ENCODE peak calls at places on chromosomes 6 and 20, in nine cellular contexts. B is lung, I is tibial artery, Y is mucosa of descending colon, D is AG04450, W is right lobe of liver, X is astrocyte of the spinal cord, A is endothelial cell, V is stomach. H is an unnamed sample.

GRCh38 chr6:134741193-134741521 is 208.7 kb downstream of the ALDH8A1 start:
- DNase-seq in B (no peak), I (no peak), Y (no peak), D (no peak), W (no peak), X (no peak), A (peak; percentile 7), V (no peak), H (no peak)

GRCh38 chr6:14406616-14407343 is 289.2 kb downstream of the CD83 start:
- DNase-seq in B (no peak), I (no peak), Y (no peak), D (no peak), W (no peak), X (no peak), A (no peak), V (no peak), H (no peak)

GRCh38 chr20:825710-826421 is 7.6 kb upstream of the FAM110A start:
- DNase-seq in B (no peak), I (no peak), Y (no peak), D (no peak), W (no peak), X (no peak), A (no peak), V (peak; percentile 9), H (no peak)

GRCh38 chr6:32692019-32692418 is 25.6 kb upstream of the HLA-DQB1 start:
- DNase-seq in B (peak; percentile 51), I (peak; percentile 30), Y (peak; percentile 42), D (no peak), W (no peak), X (no peak), A (peak; percentile 16), V (peak; percentile 43), H (no peak)

GRCh38 chr6:53264915-53265615 is 83.7 kb downstream of the ELOVL5 start:
- DNase-seq in B (no peak), I (no peak), Y (no peak), D (no peak), W (no peak), X (no peak), A (no peak), V (no peak), H (no peak)

GRCh38 chr6:125577263-125577662 is 172.2 kb upstream of the HEY2 start:
- DNase-seq in B (no peak), I (no peak), Y (no peak), D (no peak), W (no peak), X (no peak), A (no peak), V (no peak), H (no peak)

GRCh38 chr20:57190536-57191265 is 75.7 kb downstream of the BMP7 start:
- DNase-seq in B (no peak), I (no peak), Y (no peak), D (no peak), W (no peak), X (no peak), A (no peak), V (no peak), H (no peak)

GRCh38 chr20:1920252-1920651 is 25.0 kb downstream of the SIRPA start:
- DNase-seq in B (no peak), I (no peak), Y (peak; percentile 33), D (no peak), W (peak; percentile 51), X (no peak), A (no peak), V (no peak), H (no peak)

GRCh38 chr6:40789143-40789764 is 202.1 kb upstream of the LRFN2 start:
- DNase-seq in B (no peak), I (no peak), Y (no peak), D (no peak), W (no peak), X (no peak), A (peak; percentile 34), V (no peak), H (no peak)

GRCh38 chr6:108771421-108771820 is 76.8 kb upstream of the ARMC2 start:
- DNase-seq in B (no peak), I (no peak), Y (no peak), D (no peak), W (no peak), X (no peak), A (no peak), V (no peak), H (no peak)

GRCh38 chr6:150654671-150655070 is 55.0 kb downstream of the PLEKHG1 start:
- DNase-seq in B (no peak), I (no peak), Y (no peak), D (no peak), W (no peak), X (no peak), A (no peak), V (no peak), H (no peak)

DNA sequence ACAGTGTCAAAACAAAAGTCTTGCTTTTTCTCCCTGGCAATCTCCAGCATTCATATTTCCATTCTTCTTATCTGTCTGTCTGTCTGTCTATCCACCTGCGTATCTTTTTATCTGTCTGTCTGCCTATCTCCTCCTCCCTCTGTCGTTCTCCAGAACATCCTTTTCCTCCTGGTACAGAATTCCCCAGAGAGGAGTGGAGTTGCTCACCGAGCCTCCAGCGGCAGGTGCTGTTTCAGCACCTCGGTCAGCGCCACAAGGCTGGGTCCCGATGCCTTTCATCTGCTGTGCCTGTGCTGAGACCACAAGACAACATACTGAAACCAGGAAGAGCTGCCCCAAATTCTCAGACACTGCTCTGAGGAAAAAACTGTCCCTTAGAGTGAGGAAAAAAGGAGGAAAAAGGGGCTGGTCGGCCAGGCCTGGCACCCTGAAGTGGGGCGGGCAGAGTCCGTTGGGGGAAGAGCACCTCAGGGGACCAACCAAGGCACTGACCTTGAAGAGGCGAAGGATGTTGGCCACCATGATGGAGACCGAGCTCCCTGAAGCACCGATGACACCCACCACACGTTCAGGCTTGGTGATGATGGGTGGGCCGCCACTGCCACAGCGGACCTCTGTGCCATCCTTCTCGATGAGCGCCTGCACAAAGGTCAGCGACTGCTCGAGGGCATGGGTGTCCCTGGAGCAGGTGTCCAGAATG is 13.3 kb downstream of the GRM4 start:
- DNase-seq in B (no peak), I (no peak), Y (peak; percentile 49), D (no peak), W (no peak), X (peak; percentile 32), A (peak; percentile 79), V (no peak), H (no peak)
- TF ChIP-seq CTCF in B (no peak), I (no peak), Y (no peak), D (no peak), W (no peak), X (no peak), A (no peak), V (no peak), H (no peak)

GRCh38 chr6:12115492-12115891 is 103.4 kb downstream of the HIVEP1 start:
- DNase-seq in B (no peak), I (no peak), Y (no peak), D (no peak), W (no peak), X (no peak), A (no peak), V (no peak), H (no peak)

GRCh38 chr6:12116978-12117377 is 104.9 kb downstream of the HIVEP1 start:
- DNase-seq in B (no peak), I (no peak), Y (no peak), D (no peak), W (no peak), X (no peak), A (no peak), V (no peak), H (no peak)

GRCh38 chr6:12114055-12114503 is 102.0 kb downstream of the HIVEP1 start:
- DNase-seq in B (no peak), I (no peak), Y (no peak), D (no peak), W (no peak), X (no peak), A (no peak), V (no peak), H (no peak)

GRCh38 chr6:12115001-12115400 is 102.9 kb downstream of the HIVEP1 start:
- DNase-seq in B (no peak), I (no peak), Y (no peak), D (no peak), W (no peak), X (no peak), A (no peak), V (no peak), H (no peak)

DNA sequence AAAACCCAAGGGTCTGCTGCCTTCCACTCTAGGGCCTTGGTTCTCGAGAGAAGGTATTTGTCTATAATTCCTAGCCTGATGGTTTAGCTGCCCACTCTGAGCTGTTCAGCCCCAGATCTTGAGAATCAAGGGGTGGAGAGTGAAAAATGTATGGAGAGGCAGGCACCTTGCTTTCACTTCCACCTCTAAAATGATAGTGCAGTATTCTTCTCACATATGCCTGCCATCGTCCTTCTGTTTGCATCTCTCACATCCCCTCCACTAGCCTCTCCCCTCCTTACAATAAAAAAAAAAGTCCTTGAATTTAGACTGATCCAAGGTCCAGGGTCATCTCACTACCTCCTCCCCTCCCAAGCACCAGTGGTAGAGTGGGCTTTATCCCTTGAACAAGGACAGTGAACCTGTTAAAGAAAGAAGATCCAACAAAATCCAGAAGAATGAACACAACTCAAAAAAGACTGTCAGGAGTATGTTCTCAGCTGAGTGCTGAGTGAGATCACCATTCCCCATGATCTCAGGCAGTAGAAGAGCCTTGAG is 104.2 kb downstream of the HIVEP1 start:
- DNase-seq in B (no peak), I (no peak), Y (no peak), D (no peak), W (no peak), X (no peak), A (no peak), V (no peak), H (no peak)
- TF ChIP-seq CTCF in B (no peak), I (no peak), Y (no peak), D (no peak), W (no peak), X (no peak), A (no peak), V (no peak), H (no peak)

DNA sequence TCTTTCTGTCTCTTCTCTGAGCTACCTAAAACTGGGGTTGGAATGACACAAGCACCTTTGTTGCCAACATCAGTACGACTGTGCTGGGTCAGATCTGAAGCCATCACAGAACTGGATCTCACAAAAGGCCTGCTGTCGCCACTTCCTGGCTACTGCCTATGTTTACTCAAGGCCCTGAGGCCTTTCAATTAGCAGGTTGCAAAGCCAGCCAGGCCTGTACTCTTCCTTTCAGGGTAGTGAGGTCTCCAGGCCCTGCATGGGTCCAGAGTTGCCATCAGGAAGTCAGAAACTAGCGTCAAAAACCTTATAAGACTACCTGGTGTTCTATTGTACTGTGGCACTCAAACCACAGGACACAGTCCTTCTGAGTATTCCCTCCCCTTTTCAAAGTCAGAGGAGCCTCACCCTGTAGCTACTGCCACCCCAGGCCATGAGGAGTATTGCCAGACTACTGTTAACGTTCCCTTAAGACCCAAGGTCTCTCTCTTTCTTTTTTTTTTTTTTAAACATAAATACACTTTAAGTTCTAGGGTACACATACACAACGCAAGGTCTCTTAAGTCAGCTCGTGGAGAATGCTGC is 937.4 kb upstream of the GJE1 start:
- DNase-seq in B (no peak), I (no peak), Y (no peak), D (no peak), W (no peak), X (no peak), A (no peak), V (no peak), H (no peak)
- TF ChIP-seq CTCF in B (no peak), I (no peak), Y (no peak), D (no peak), W (no peak), X (no peak), A (no peak), V (no peak), H (no peak)

GRCh38 chr6:165081944-165082532 is 227.4 kb downstream of the C6orf118 start:
- DNase-seq in B (no peak), I (no peak), Y (no peak), D (no peak), W (no peak), X (no peak), A (no peak), V (no peak), H (no peak)
- TF ChIP-seq CTCF in B (no peak), I (no peak), Y (no peak), D (no peak), W (no peak), X (no peak), A (no peak), V (no peak), H (no peak)

H was measured in omental fat pad.